ENCODE peak calls at places on chromosome 3, in eight cellular contexts. M is GM13976; Z is cardiac fibroblast; F is testis; B is CD4-positive, alpha-beta T cell; U is GM12865; H is AG04450; G is PC-3. T is an unnamed sample.

GRCh38 chr3:129017531-129017899 is 16.4 kb downstream of the EFCC1 start:
- DNase-seq in F (no peak), B (no peak), Z (no peak), M (no peak), G (no peak), U (no peak), H (no peak), T (no peak)

GRCh38 chr3:9704343-9705322 is 1.0 kb downstream of the CPNE9 start:
- DNase-seq in B (no peak), H (no peak), M (peak), U (no peak), F (peak), G (peak), Z (peak), T (no peak)

GRCh38 chr3:179957264-179957845 is 79.4 kb downstream of the PEX5L start:
- DNase-seq in H (no peak), U (peak), G (no peak), M (no peak), F (no peak), Z (no peak), B (no peak), T (no peak)

GRCh38 chr3:51975857-51976549 is 1.1 kb downstream of the ABHD14A start:
- DNase-seq in U (peak), F (peak), M (peak), B (no peak), G (peak), Z (peak), H (no peak), T (peak)

GRCh38 chr3:156388469-156389150 is 166.3 kb downstream of the SSR3 start:
- DNase-seq in Z (peak), M (no peak), H (peak), F (no peak), G (no peak), U (peak), B (no peak), T (peak)

GRCh38 chr3:23611737-23612295 is 193.9 kb upstream of the UBE2E1 start:
- DNase-seq in U (peak), B (no peak), F (peak), M (no peak), H (peak), Z (peak), G (no peak), T (peak)

GRCh38 chr3:100254168-100254777 is 6.5 kb upstream of the TBC1D23 start:
- DNase-seq in Z (peak), B (no peak), H (peak), M (peak), G (peak), F (peak), U (peak), T (peak)

GRCh38 chr3:196968233-196969000 is at the start of gene PIGZ:
- DNase-seq in M (peak), Z (peak), G (peak), H (no peak), B (no peak), U (peak), F (no peak), T (no peak)

GRCh38 chr3:43932921-43933320 is 242.2 kb downstream of the ABHD5 start:
- DNase-seq in G (peak), F (no peak), U (no peak), M (no peak), B (no peak), Z (peak), H (no peak), T (no peak)

GRCh38 chr3:21955406-21955805 is 204.4 kb upstream of the ZNF385D start:
- DNase-seq in M (no peak), Z (no peak), F (no peak), H (no peak), U (no peak), B (no peak), G (no peak), T (no peak)

GRCh38 chr3:49534581-49535495 is 19.4 kb upstream of the BSN start:
- DNase-seq in G (no peak), F (peak), M (no peak), Z (no peak), U (no peak), H (no peak), B (no peak), T (no peak)

GRCh38 chr3:169146112-169146665 is 517.3 kb downstream of the MECOM start:
- DNase-seq in G (peak), U (no peak), B (no peak), F (peak), M (peak), Z (peak), H (no peak), T (no peak)

GRCh38 chr3:141777957-141778813 is 15.0 kb downstream of the GRK7 start:
- DNase-seq in M (no peak), H (no peak), G (no peak), B (no peak), F (no peak), U (no peak), Z (no peak), T (no peak)

DNA sequence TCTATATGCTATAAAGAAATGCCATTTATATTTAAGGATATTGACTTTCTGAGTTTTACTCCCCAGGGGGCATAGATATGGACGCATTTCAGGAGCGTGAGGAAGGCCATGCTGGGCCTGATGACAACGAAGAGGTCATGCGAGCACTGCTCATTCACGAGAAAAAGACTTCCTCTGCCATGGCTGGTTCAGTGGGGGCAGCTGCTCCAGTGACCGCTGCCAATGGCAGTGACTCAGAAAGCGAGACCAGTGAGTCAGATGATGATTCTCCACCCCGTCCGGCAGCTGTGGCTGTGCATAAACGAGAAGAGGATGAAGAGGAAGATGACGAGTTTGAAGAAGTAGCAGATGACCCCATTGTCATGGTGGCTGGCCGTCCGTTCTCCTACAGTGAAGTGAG is 38.4 kb downstream of the GTF2E1 start:
- DNase-seq in Z (peak), U (peak), B (no peak), H (peak), F (no peak), M (peak), G (peak), T (peak)
- TF ChIP-seq CTCF in Z (no peak), U (no peak), B (no peak), H (no peak), F (no peak), M (no peak), G (no peak), T (no peak)

GRCh38 chr3:152365766-152366593 is 97.3 kb downstream of the MBNL1 start:
- DNase-seq in F (no peak), B (no peak), U (no peak), H (no peak), G (peak), Z (peak), M (no peak), T (peak)
- TF ChIP-seq CTCF in F (no peak), B (no peak), U (no peak), H (no peak), G (no peak), Z (no peak), M (no peak), T (no peak)

GRCh38 chr3:13388816-13389215 is 31.3 kb downstream of the NUP210 start:
- DNase-seq in M (no peak), Z (no peak), F (no peak), B (no peak), G (no peak), U (no peak), H (no peak), T (no peak)

GRCh38 chr3:13393427-13394360 is 26.4 kb downstream of the NUP210 start:
- DNase-seq in U (no peak), Z (no peak), M (no peak), B (no peak), H (no peak), F (no peak), G (no peak), T (no peak)

GRCh38 chr3:13389378-13389777 is 30.7 kb downstream of the NUP210 start:
- DNase-seq in H (no peak), M (no peak), U (no peak), Z (no peak), F (no peak), B (no peak), G (no peak), T (no peak)

GRCh38 chr3:13394363-13394762 is 25.8 kb downstream of the NUP210 start:
- DNase-seq in M (no peak), H (no peak), F (no peak), B (no peak), U (no peak), Z (no peak), G (no peak), T (no peak)

DNA sequence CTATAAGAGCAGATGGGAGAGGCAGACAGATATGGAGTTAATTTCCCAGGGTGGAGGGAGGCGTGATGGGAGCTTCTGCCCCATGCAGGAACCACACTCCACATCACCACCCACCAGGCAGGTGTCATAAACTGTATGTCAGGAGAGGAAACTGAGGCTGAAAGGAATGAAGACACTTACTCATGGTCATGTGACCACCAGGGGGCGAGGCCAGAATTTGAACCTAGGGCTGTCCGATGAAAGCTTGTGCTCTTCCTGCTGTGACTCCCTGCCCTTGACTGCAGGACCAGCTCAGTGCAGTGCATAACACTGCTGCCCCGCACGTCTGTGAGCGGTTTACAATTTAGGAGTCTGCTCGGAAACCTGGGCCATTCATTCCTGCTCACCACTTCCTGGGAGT is 28.8 kb downstream of the NUP210 start:
- DNase-seq in B (no peak), F (no peak), U (no peak), G (no peak), M (no peak), H (no peak), Z (no peak), T (no peak)
- TF ChIP-seq CTCF in B (peak), F (no peak), U (peak), G (peak), M (no peak), H (no peak), Z (no peak), T (peak)

GRCh38 chr3:30500666-30501399 is 105.6 kb upstream of the TGFBR2 start:
- DNase-seq in M (peak), U (peak), B (no peak), Z (no peak), H (no peak), G (no peak), F (no peak), T (no peak)

GRCh38 chr3:30503431-30503830 is 103.0 kb upstream of the TGFBR2 start:
- DNase-seq in U (no peak), B (no peak), G (peak), H (no peak), F (no peak), Z (no peak), M (no peak), T (no peak)

GRCh38 chr3:30502742-30503073 is 103.7 kb upstream of the TGFBR2 start:
- DNase-seq in H (peak), U (peak), B (no peak), M (no peak), F (no peak), Z (no peak), G (peak), T (peak)

GRCh38 chr3:30501526-30501925 is 104.9 kb upstream of the TGFBR2 start:
- DNase-seq in Z (no peak), U (no peak), B (no peak), M (no peak), H (no peak), G (peak), F (no peak), T (no peak)

GRCh38 chr3:30502051-30502741 is 104.2 kb upstream of the TGFBR2 start:
- DNase-seq in Z (no peak), G (peak), B (no peak), M (no peak), H (no peak), U (no peak), F (no peak), T (no peak)
- TF ChIP-seq CTCF in Z (no peak), G (no peak), B (no peak), M (no peak), H (no peak), U (no peak), F (no peak), T (no peak)

DNA sequence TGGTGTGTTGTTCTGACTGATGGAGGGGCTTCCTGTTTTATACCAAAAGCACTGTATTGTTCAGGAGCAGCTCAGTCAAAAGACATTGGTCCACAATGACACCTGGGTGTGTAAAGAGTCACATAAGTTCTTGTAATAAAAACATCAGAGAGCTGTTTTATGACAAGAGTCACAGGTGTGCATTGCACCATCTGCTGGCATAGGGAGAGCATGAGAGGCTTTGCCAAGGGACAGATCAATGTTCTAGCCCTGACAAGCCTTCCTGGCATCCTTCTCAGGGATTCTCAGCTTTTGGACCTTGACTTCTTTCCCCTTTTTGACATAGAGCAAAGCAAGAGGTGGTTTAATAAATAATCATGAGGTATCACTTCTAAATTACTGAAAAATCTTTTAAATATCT is 20.5 kb downstream of the ARPP21 start:
- DNase-seq in Z (no peak), B (no peak), M (no peak), G (peak), H (no peak), F (peak), U (peak), T (no peak)
- TF ChIP-seq CTCF in Z (peak), B (no peak), M (no peak), G (peak), H (no peak), F (no peak), U (peak), T (no peak)

T was measured in HFFc6.